ENCODE peak calls at places on chromosomes 11 and 22, in four cellular contexts. X is stomach, E is A549, P is esophagus muscularis mucosa. B is an unnamed sample. For H3K4me1, the result is how much of the 10 kb centered on the place peaks cover.

GRCh38 chr11:66113132-66113856 is 43.2 kb downstream of the PACS1 start:
- DNase-seq in X (no peak), E (peak), P (no peak), B (no peak)

GRCh38 chr11:96075532-96075959 is 151.6 kb upstream of the MTMR2 start:
- DNase-seq in X (no peak), E (no peak), P (no peak), B (no peak)

GRCh38 chr22:17866127-17866526 is 91.9 kb upstream of the BID start:
- DNase-seq in X (no peak), E (no peak), P (no peak), B (no peak)

GRCh38 chr11:117300301-117300700 is 9.2 kb downstream of the BACE1-AS start:
- DNase-seq in X (no peak), E (no peak), P (no peak), B (no peak)

GRCh38 chr11:93888026-93888425 is 37.6 kb upstream of the VSTM5 start:
- DNase-seq in X (no peak), E (no peak), P (peak), B (no peak)

GRCh38 chr11:45102361-45102809 is 44.1 kb upstream of the PRDM11 start:
- DNase-seq in X (no peak), E (no peak), P (peak), B (no peak)

GRCh38 chr11:9397746-9398680 is 13.6 kb downstream of the IPO7 start:
- DNase-seq in X (no peak), E (no peak), P (no peak), B (no peak)

GRCh38 chr22:41352058-41352457 is 29.7 kb upstream of the TEF start:
- DNase-seq in X (no peak), E (peak), P (no peak), B (no peak)

GRCh38 chr11:114064216-114064615 is 4.7 kb downstream of the ZBTB16 start:
- DNase-seq in X (no peak), E (no peak), P (no peak), B (no peak)

GRCh38 chr11:114070464-114071139 is 11.1 kb downstream of the ZBTB16 start:
- DNase-seq in X (no peak), E (no peak), P (no peak), B (no peak)

GRCh38 chr11:114065094-114065493 is 5.6 kb downstream of the ZBTB16 start:
- DNase-seq in X (no peak), E (no peak), P (no peak), B (no peak)

GRCh38 chr11:114066046-114066648 is 6.6 kb downstream of the ZBTB16 start:
- DNase-seq in X (no peak), E (no peak), P (no peak), B (no peak)

GRCh38 chr11:114068327-114068726 is 8.8 kb downstream of the ZBTB16 start:
- DNase-seq in X (no peak), E (no peak), P (no peak), B (no peak)
- H3K4me1 ChIP-seq in X (half or more), E (under half), P (half or more), B (half or more)

DNA sequence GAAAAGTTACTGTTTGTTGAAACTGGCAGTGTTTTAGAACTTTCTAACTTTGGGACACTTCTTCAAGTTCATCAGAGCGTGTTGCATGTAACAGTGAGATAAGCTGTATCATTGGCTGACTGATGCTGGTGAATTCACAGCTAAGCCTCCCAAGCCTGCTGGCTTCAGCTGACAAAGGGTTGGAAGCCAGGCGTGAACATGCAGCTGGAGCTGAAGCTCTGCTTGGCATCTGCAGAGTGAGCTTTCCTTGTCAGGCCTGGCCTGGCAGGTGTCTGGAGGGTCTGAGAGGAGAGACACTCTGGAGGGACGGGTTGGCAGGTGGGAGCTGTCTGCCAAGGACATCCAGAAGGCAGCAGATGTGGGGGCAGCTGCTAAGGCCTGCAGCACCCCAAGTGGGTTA is 1.5 kb downstream of the AMPD3 start:
- DNase-seq in X (no peak), E (no peak), P (peak), B (no peak)
- TF ChIP-seq EP300 in X (no peak), E (no peak), P (no peak), B (no peak)

GRCh38 chr11:64836448-64837072 is 7.9 kb downstream of the CDC42BPG start:
- DNase-seq in X (no peak), E (no peak), P (no peak), B (no peak)

GRCh38 chr11:64837887-64838351 is 6.5 kb downstream of the CDC42BPG start:
- DNase-seq in X (no peak), E (no peak), P (no peak), B (no peak)

GRCh38 chr11:64839887-64840782 is 4.3 kb downstream of the CDC42BPG start:
- DNase-seq in X (no peak), E (no peak), P (no peak), B (peak)

GRCh38 chr11:64839335-64839734 is 5.1 kb downstream of the CDC42BPG start:
- DNase-seq in X (no peak), E (no peak), P (no peak), B (no peak)

GRCh38 chr11:64838600-64839334 is 5.7 kb downstream of the CDC42BPG start:
- DNase-seq in X (no peak), E (no peak), P (no peak), B (no peak)
- H3K4me1 ChIP-seq in X (under half), E (under half), P (under half), B (under half)

DNA sequence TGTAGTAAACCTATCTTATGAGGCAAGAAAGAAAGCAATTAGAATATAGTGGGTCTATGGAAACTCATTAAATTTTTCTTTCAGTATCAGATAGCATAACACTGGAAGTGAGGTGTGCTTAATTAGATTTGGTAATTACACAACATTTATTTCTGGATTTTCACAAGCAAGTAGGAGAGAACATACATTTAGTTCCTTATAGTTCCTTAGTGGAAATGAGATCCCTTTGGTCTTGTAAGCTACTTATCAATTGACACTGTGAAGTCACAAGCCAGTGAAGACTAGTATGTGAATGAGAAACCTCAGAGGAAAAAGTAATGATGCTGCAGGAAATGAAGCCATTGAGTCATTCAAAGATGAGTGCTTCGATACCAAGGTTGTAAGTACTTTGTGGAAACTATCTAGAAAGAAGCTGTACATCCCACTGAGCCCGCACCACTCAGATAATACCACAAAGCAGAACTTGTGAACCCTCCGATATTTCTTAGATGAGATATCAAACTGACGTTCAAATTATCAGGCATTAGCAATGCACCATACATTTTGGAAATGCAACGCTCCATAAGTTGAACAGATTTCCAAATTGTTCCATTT is 53.5 kb downstream of the ENTHD1 start:
- DNase-seq in X (no peak), E (no peak), P (no peak), B (no peak)
- TF ChIP-seq EP300 in X (no peak), E (no peak), P (no peak), B (no peak)

GRCh38 chr11:48090174-48090573 is 109.8 kb downstream of the PTPRJ start:
- DNase-seq in X (no peak), E (no peak), P (no peak), B (no peak)
- H3K4me1 ChIP-seq in X (under half), E (half or more), P (under half), B (under half)

DNA sequence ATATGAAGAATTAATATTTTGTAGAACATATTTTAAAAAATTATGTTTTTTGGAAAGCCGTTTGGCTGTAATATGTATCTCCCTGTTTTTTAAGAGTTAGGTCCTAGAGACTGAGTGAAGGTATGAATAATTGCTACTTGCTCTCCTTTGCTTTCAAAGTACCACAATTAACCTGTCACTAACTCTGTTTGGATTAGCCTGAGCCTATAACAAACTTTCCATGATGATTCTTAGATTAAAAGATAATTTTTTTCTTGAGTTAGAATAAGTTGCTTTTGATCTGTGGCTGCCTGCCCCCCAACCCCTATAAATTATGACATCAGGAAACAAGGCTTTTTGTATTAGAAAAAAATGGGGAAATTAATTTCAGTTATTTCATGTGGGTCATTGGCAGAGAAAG is 9.3 kb downstream of the MTMR3 start:
- DNase-seq in X (no peak), E (no peak), P (no peak), B (no peak)
- TF ChIP-seq EP300 in X (no peak), E (no peak), P (no peak), B (no peak)

DNA sequence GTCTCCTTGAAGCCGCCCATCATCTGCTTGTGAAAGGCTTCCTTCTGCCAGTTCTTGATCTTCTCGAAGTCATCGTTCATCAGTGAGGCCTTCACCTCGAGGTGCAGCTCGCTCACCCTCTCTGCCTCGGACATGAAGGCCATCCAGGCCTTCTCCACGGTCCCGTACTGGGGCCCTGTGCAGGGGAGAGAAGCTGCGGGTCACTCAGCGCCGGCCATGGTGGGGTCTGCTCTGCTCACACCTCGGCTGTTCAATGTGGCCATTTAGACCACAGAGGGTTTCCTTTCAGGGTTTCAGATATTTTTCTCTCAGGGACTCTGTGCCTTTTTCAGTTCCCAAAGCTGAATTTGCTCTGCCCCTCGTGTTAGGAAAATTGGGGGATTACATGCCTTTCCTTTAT is 33.9 kb upstream of the ARFGAP3 start:
- DNase-seq in X (no peak), E (no peak), P (no peak), B (no peak)
- H3K4me1 ChIP-seq in X (under half), E (under half), P (under half), B (half or more)